ENCODE peak calls at places on chromosomes 11 and 22, in ten cellular contexts. Q is Caki2; C is neuronal stem cell; V is nephron progenitor cell; I is upper lobe of left lung; X is stimulated activated CD4-positive, alpha-beta T cell treated with anti-CD3 and anti-CD28 coated beads, Interleukin-12 subunit alpha, Interleukin-12 subunit beta, amount 100 ng/mL, for 48 hours; A is NCI-H345; P is AG08395; Y is PC-9; Z is astrocyte of the spinal cord. D is an unnamed sample.
A peak's percentile ranks its signal among the peaks of the same experiment; 100 is the strongest.

GRCh38 chr11:36492724-36493304 is 17.3 kb downstream of the TRAF6 start:
- DNase-seq in A (peak; percentile 41), Y (no peak), C (peak; percentile 48), Z (peak; percentile 57), X (no peak), V (no peak), I (no peak), P (peak; percentile 50), Q (peak; percentile 18), D (no peak)

GRCh38 chr11:118152552-118153471 is at the start of gene SCN4B:
- DNase-seq in X (no peak), Q (peak; percentile 48), Y (no peak), Z (peak; percentile 18), C (peak; percentile 72), V (peak; percentile 84), A (peak; percentile 61), P (peak; percentile 71), I (peak; percentile 54), D (peak; percentile 53)

GRCh38 chr22:49021926-49022815 is 805.5 kb downstream of the BRD1 start:
- DNase-seq in Q (no peak), Z (no peak), Y (no peak), A (no peak), X (no peak), I (no peak), V (no peak), C (no peak), P (no peak), D (no peak)

GRCh38 chr11:29119691-29120328 is 897.0 kb downstream of the KCNA4 start:
- DNase-seq in X (no peak), Q (peak; percentile 77), I (no peak), Z (peak; percentile 95), C (no peak), P (peak; percentile 28), A (no peak), Y (no peak), V (no peak), D (no peak)

GRCh38 chr11:77647906-77648305 is 10.3 kb upstream of the CLNS1A start:
- DNase-seq in I (no peak), P (peak; percentile 18), C (no peak), X (no peak), Y (no peak), Q (no peak), A (no peak), Z (no peak), V (no peak), D (no peak)

GRCh38 chr11:11980841-11981308 is 27.6 kb downstream of the DKK3 start:
- DNase-seq in Q (no peak), A (no peak), V (no peak), Y (no peak), I (no peak), Z (peak; percentile 75), X (no peak), P (no peak), C (no peak), D (no peak)

GRCh38 chr11:63680842-63681207 is 475 bp upstream of the RTN3 start:
- DNase-seq in Q (no peak), V (no peak), Y (peak; percentile 61), Z (no peak), I (no peak), X (no peak), A (peak; percentile 53), C (no peak), P (no peak), D (no peak)

GRCh38 chr11:123437236-123437979 is 7.3 kb downstream of the GRAMD1B start:
- DNase-seq in Y (no peak), I (no peak), C (no peak), P (no peak), X (no peak), V (no peak), Q (no peak), A (no peak), Z (no peak), D (no peak)

GRCh38 chr11:83639995-83640758 is 354.0 kb upstream of the CCDC90B start:
- DNase-seq in P (no peak), Y (no peak), Z (no peak), I (no peak), X (no peak), C (no peak), V (no peak), A (peak; percentile 91), Q (no peak), D (no peak)

GRCh38 chr22:21103633-21104032 is 57.9 kb downstream of the LRRC74B start:
- DNase-seq in V (no peak), X (no peak), C (no peak), P (no peak), Q (no peak), A (no peak), Y (no peak), Z (no peak), I (no peak), D (no peak)

GRCh38 chr11:130653838-130654601 is 205.6 kb downstream of the ADAMTS15 start:
- DNase-seq in Y (no peak), Z (no peak), X (no peak), C (no peak), P (peak; percentile 79), A (no peak), V (peak; percentile 37), Q (peak; percentile 79), I (peak; percentile 86), D (no peak)